ENCODE peak calls at places on chromosomes 1 and 21, in five cellular contexts. N is nephron progenitor cell, R is activated T-cell treated with anti-CD3 and anti-CD28 coated beads for 1 hour, B is hippocampal formation, L is ACHN. F is an unnamed sample.

GRCh38 chr21:29487154-29487553 is 188.4 kb downstream of the BACH1 start:
- DNase-seq in N (no peak), R (no peak), B (peak; percentile 4), L (no peak), F (no peak)

GRCh38 chr1:92834617-92835016 is 2.8 kb downstream of the RPL5 start:
- DNase-seq in N (no peak), R (no peak), B (no peak), L (no peak), F (no peak)

GRCh38 chr1:221439734-221440436 is 302.0 kb downstream of the DUSP10 start:
- DNase-seq in N (no peak), R (no peak), B (no peak), L (peak; percentile 99), F (no peak)

GRCh38 chr1:221397606-221398005 is 344.3 kb downstream of the DUSP10 start:
- DNase-seq in N (no peak), R (no peak), B (no peak), L (no peak), F (no peak)

GRCh38 chr21:42624095-42624830 is 29.2 kb upstream of the PDE9A start:
- DNase-seq in N (no peak), R (no peak), B (no peak), L (peak; percentile 15), F (no peak)

GRCh38 chr1:1620433-1621139 is 5.3 kb downstream of the MIB2 start:
- DNase-seq in N (no peak), R (no peak), B (no peak), L (no peak), F (no peak)

GRCh38 chr1:3846521-3846920 is 10.5 kb downstream of the CEP104 start:
- DNase-seq in N (no peak), R (no peak), B (no peak), L (no peak), F (no peak)

GRCh38 chr1:12604114-12604874 is 13.7 kb downstream of the DHRS3 start:
- DNase-seq in N (no peak), R (peak; percentile 36), B (no peak), L (peak; percentile 87), F (peak; percentile 76)

GRCh38 chr1:204520834-204521709 is 4.9 kb downstream of the MDM4 start:
- DNase-seq in N (no peak), R (peak; percentile 36), B (no peak), L (peak; percentile 62), F (no peak)

GRCh38 chr1:234719454-234720258 is 109.7 kb upstream of the IRF2BP2 start:
- DNase-seq in N (no peak), R (no peak), B (no peak), L (no peak), F (no peak)

GRCh38 chr1:62176597-62177312 is 17.9 kb upstream of the L1TD1 start:
- DNase-seq in N (no peak), R (no peak), B (no peak), L (no peak), F (no peak)

GRCh38 chr21:44285102-44285501 is 574 bp upstream of the AIRE start:
- DNase-seq in N (no peak), R (no peak), B (no peak), L (no peak), F (no peak)

GRCh38 chr1:185840880-185841279 is 106.7 kb downstream of the HMCN1 start:
- DNase-seq in N (no peak), R (no peak), B (no peak), L (no peak), F (no peak)